ENCODE peak calls at places on chromosomes 16 and 17, in eight cellular contexts. I is globus pallidus; Y is mesothelial cell of epicardium; U is posterior cingulate gyrus; F is C1 segment of cervical spinal cord; Z is GM04504; J is stimulated activated CD4-positive, alpha-beta T cell treated with anti-CD3 and anti-CD28 coated beads, Interleukin-1b, Interleukin-23, amount 100 ng/mL, for 24 hours; W is activated T-cell treated with anti-CD3 and anti-CD28 coated beads, Interleukin-2, amount 50 U/mL, for 4 hours. C is an unnamed sample.

GRCh38 chr16:85716680-85717038 is 27.9 kb upstream of the GINS2 start:
- DNase-seq in I (peak; percentile 51), Y (no peak), U (no peak), F (no peak), Z (no peak), J (no peak), W (no peak), C (no peak)

GRCh38 chr16:19238386-19238785 is 47.1 kb upstream of the CLEC19A start:
- DNase-seq in I (no peak), Y (no peak), U (no peak), F (no peak), Z (no peak), J (no peak), W (no peak), C (no peak)

GRCh38 chr17:54426287-54426886 is 474.3 kb upstream of the TOM1L1 start:
- DNase-seq in I (no peak), Y (no peak), U (no peak), F (no peak), Z (no peak), J (no peak), W (no peak), C (peak; percentile 0)

GRCh38 chr17:29151567-29151966 is 28.6 kb downstream of the MYO18A start:
- DNase-seq in I (peak; percentile 84), Y (no peak), U (peak; percentile 35), F (no peak), Z (no peak), J (no peak), W (no peak), C (peak; percentile 34)

GRCh38 chr16:764848-765487 is 4.4 kb downstream of the MSLN start:
- DNase-seq in I (no peak), Y (no peak), U (no peak), F (no peak), Z (no peak), J (no peak), W (no peak), C (no peak)

GRCh38 chr17:77097772-77098171 is 43.0 kb upstream of the SEC14L1 start:
- DNase-seq in I (peak; percentile 51), Y (no peak), U (no peak), F (no peak), Z (no peak), J (no peak), W (no peak), C (no peak)

GRCh38 chr17:44585315-44585714 is 28.0 kb downstream of the FZD2 start:
- DNase-seq in I (no peak), Y (no peak), U (no peak), F (no peak), Z (no peak), J (no peak), W (no peak), C (no peak)

GRCh38 chr17:2435181-2435741 is 34.4 kb upstream of the MNT start:
- DNase-seq in I (peak; percentile 50), Y (no peak), U (peak; percentile 33), F (no peak), Z (no peak), J (no peak), W (no peak), C (no peak)

GRCh38 chr17:12296120-12296727 is 275.5 kb downstream of the MAP2K4 start:
- DNase-seq in I (no peak), Y (no peak), U (no peak), F (no peak), Z (no peak), J (no peak), W (no peak), C (no peak)

GRCh38 chr17:64694207-64694606 is 32.1 kb upstream of the SMURF2 start:
- DNase-seq in I (no peak), Y (no peak), U (no peak), F (no peak), Z (no peak), J (no peak), W (no peak), C (peak; percentile 48)

GRCh38 chr16:82507271-82507670 is 119.5 kb upstream of the CDH13 start:
- DNase-seq in I (no peak), Y (no peak), U (no peak), F (no peak), Z (no peak), J (no peak), W (no peak), C (no peak)

GRCh38 chr16:50313596-50314483 is 47.5 kb downstream of the ADCY7 start:
- DNase-seq in I (peak; percentile 61), Y (peak; percentile 34), U (peak; percentile 44), F (no peak), Z (peak; percentile 65), J (no peak), W (peak; percentile 49), C (peak; percentile 58)

GRCh38 chr16:77835111-77835510 is 46.7 kb downstream of the VAT1L start:
- DNase-seq in I (no peak), Y (no peak), U (no peak), F (no peak), Z (peak; percentile 51), J (no peak), W (no peak), C (no peak)

GRCh38 chr17:80160536-80160935 is 9.3 kb upstream of the CARD14 start:
- DNase-seq in I (no peak), Y (no peak), U (no peak), F (no peak), Z (no peak), J (no peak), W (no peak), C (no peak)

GRCh38 chr17:48002208-48002919 is 31.5 kb downstream of the CDK5RAP3 start:
- DNase-seq in I (no peak), Y (no peak), U (no peak), F (no peak), Z (no peak), J (no peak), W (no peak), C (peak; percentile 84)

GRCh38 chr16:73616186-73616585 is 568.3 kb upstream of the ZFHX3 start:
- DNase-seq in I (no peak), Y (no peak), U (no peak), F (no peak), Z (no peak), J (no peak), W (no peak), C (peak; percentile 22)

GRCh38 chr16:53865492-53865863 is 161.5 kb downstream of the FTO start:
- DNase-seq in I (peak; percentile 61), Y (no peak), U (no peak), F (no peak), Z (peak; percentile 3), J (no peak), W (no peak), C (peak; percentile 87)

GRCh38 chr17:51590071-51590470 is 329.7 kb downstream of the UTP18 start:
- DNase-seq in I (peak; percentile 3), Y (no peak), U (no peak), F (no peak), Z (no peak), J (no peak), W (no peak), C (no peak)

GRCh38 chr16:25798065-25798464 is 106.3 kb downstream of the HS3ST4 start:
- DNase-seq in I (no peak), Y (no peak), U (no peak), F (no peak), Z (no peak), J (no peak), W (no peak), C (no peak)

GRCh38 chr17:78390241-78391050 is 12.0 kb downstream of the PGS1 start:
- DNase-seq in I (no peak), Y (no peak), U (no peak), F (no peak), Z (peak; percentile 98), J (no peak), W (no peak), C (peak; percentile 99)

GRCh38 chr17:17536702-17537101 is 40.5 kb upstream of the RASD1 start:
- DNase-seq in I (no peak), Y (no peak), U (no peak), F (no peak), Z (no peak), J (no peak), W (no peak), C (no peak)

GRCh38 chr17:5219536-5219935 is 15.1 kb downstream of the SCIMP start:
- DNase-seq in I (no peak), Y (no peak), U (no peak), F (no peak), Z (no peak), J (no peak), W (no peak), C (no peak)

GRCh38 chr17:29032798-29033197 is 10.1 kb upstream of the PIPOX start:
- DNase-seq in I (no peak), Y (no peak), U (no peak), F (no peak), Z (no peak), J (no peak), W (no peak), C (no peak)

GRCh38 chr16:19001788-19002187 is 18.1 kb downstream of the TMC7 start:
- DNase-seq in I (peak; percentile 74), Y (no peak), U (no peak), F (no peak), Z (peak; percentile 68), J (no peak), W (no peak), C (peak; percentile 98)

GRCh38 chr16:79613009-79613408 is 12.5 kb upstream of the MAF start:
- DNase-seq in I (no peak), Y (no peak), U (no peak), F (no peak), Z (no peak), J (no peak), W (no peak), C (peak; percentile 54)

GRCh38 chr17:17033466-17033865 is 8.8 kb upstream of the MPRIP start:
- DNase-seq in I (no peak), Y (no peak), U (no peak), F (no peak), Z (no peak), J (no peak), W (no peak), C (no peak)

GRCh38 chr16:12247811-12248210 is 271.3 kb downstream of the SNX29 start:
- DNase-seq in I (no peak), Y (no peak), U (no peak), F (no peak), Z (no peak), J (no peak), W (no peak), C (no peak)

C was measured in LHCN-M2.